ENCODE peak calls at places on chromosomes 2 and 18, in four cellular contexts. V, X, P and W are unnamed samples.
A peak's percentile ranks its signal among the peaks of the same experiment; 100 is the strongest.

GRCh38 chr2:106584304-106584954 is 97.3 kb downstream of the CD8B2 start:
- DNase-seq in V (no peak), X (no peak), P (peak; percentile 52), W (no peak)

GRCh38 chr2:208183937-208184336 is 5.9 kb downstream of the C2orf80 start:
- DNase-seq in V (no peak), X (no peak), P (no peak), W (no peak)

GRCh38 chr2:69798466-69798908 is 31.0 kb upstream of the GMCL1 start:
- DNase-seq in V (no peak), X (peak; percentile 51), P (no peak), W (no peak)

GRCh38 chr2:95274291-95275150 is at the start of gene PROM2:
- DNase-seq in V (no peak), X (no peak), P (peak; percentile 86), W (peak; percentile 5)

GRCh38 chr2:237980751-237981150 is 13.9 kb downstream of the UBE2F start:
- DNase-seq in V (peak; percentile 89), X (no peak), P (no peak), W (no peak)

GRCh38 chr18:43278401-43278800 is 1.1 kb upstream of the SYT4 start:
- DNase-seq in V (no peak), X (no peak), P (no peak), W (no peak)

GRCh38 chr2:43224131-43224570 is 2.3 kb downstream of the ZFP36L2 start:
- DNase-seq in V (no peak), X (peak; percentile 75), P (peak; percentile 86), W (peak; percentile 50)

GRCh38 chr18:66949419-66949818 is 345.5 kb upstream of the CDH19 start:
- DNase-seq in V (no peak), X (no peak), P (peak; percentile 42), W (no peak)

GRCh38 chr2:237201461-237202287 is 116.0 kb downstream of the COPS8 start:
- DNase-seq in V (no peak), X (peak; percentile 86), P (no peak), W (no peak)

GRCh38 chr2:131034122-131035051 is 58.9 kb downstream of the FAM168B start:
- DNase-seq in V (no peak), X (no peak), P (no peak), W (peak; percentile 46)

GRCh38 chr18:45666006-45666405 is 50.7 kb downstream of the SLC14A2 start:
- DNase-seq in V (no peak), X (no peak), P (no peak), W (no peak)

GRCh38 chr2:95265182-95265581 is 9.1 kb upstream of the PROM2 start:
- DNase-seq in V (no peak), X (no peak), P (peak; percentile 35), W (no peak)

DNA sequence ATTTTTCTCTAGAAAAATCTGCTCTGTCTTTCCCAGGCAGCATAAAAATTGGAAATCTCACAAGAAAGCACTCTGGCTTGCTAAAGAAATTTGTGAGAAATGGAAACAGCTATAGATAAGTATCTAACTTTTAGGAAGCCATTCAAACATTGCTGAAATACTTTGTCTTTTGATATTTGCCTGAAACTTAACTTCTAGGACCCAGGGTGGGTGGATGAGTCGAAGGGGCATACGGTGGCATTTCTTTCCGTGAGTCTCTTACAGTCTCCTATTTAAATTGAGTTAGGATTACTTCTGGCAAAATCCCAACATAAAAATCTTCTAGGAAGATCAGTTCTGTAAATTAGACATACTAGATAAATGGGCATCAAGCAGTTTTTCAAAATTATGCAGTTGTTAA is 523 bp upstream of the COL3A1 start:
- DNase-seq in V (no peak), X (peak; percentile 22), P (no peak), W (no peak)
- H3K4me3 ChIP-seq in V (no peak overlapping the region), X (peak overlapping the region; percentile 80), P (peak overlapping the region; percentile 51), W (no peak overlapping the region)

GRCh38 chr18:31497711-31498449 is at the start of gene DSG2:
- DNase-seq in V (peak; percentile 15), X (no peak), P (peak; percentile 93), W (peak; percentile 71)

GRCh38 chr18:31503011-31503410 is 5.0 kb downstream of the DSG2 start:
- DNase-seq in V (no peak), X (no peak), P (no peak), W (no peak)

GRCh38 chr18:31498450-31499156 is 626 bp downstream of the DSG2 start:
- DNase-seq in V (peak; percentile 8), X (no peak), P (no peak), W (no peak)

GRCh38 chr18:31499157-31499524 is 1.2 kb downstream of the DSG2 start:
- DNase-seq in V (no peak), X (no peak), P (no peak), W (no peak)

DNA sequence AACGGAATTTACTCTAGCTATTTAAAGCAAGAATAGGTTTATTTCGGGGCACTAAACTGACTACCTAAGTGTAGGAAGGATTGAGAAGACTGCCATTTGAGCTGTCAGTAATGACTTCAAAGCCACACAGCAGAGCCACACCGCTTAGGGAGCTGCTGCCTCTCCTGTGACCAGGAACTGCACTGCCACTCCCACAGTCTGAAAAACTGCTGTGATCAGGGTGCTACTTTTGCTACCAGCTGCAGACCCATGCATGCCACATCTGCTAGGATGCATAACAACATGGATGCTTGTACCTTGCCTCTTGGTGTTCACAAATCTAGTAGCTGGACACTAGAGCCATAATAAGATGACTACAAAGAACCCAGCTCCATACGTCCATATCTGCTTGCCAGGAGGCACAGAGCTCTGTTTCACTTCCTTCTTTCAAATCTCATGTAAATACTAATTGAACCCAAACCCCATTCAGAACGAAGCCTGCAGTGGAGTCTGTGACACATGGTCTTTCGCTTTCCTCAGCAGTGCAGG is 2.2 kb downstream of the DSG2 start:
- DNase-seq in V (no peak), X (no peak), P (no peak), W (no peak)
- H3K4me3 ChIP-seq in V (no peak overlapping the region), X (no peak overlapping the region), P (no peak overlapping the region), W (no peak overlapping the region)

DNA sequence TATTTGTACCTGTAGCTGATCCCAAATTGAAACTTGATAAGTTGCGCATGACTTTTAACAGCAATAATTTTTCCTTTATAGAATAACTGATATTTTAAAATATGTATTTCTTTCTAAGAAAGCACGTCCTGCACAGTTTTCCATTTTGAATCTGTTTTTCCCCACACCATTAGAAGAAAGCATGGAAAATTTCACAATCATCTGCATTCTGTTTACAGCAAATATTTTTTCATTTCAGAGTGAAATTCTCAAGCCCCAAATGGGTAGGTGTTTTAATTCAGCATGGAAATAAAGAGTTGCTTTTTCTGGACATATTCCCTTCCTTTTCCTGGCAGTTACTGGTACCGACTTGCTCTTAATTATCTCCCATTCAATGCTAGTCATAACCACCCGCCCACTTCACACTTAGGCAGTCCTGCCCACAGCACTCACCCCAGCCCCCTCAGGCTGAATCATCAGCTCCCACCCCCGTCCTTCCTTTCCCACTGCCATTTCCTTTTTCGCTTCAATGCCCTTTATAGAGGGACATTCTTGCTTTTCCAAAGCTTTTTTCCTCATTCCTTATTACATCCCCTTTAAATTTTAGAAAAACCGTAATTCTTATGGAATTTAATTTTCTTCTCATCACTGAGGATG is 89.2 kb upstream of the GLS start:
- DNase-seq in V (no peak), X (peak; percentile 71), P (no peak), W (no peak)
- H3K4me3 ChIP-seq in V (no peak overlapping the region), X (no peak overlapping the region), P (no peak overlapping the region), W (no peak overlapping the region)

DNA sequence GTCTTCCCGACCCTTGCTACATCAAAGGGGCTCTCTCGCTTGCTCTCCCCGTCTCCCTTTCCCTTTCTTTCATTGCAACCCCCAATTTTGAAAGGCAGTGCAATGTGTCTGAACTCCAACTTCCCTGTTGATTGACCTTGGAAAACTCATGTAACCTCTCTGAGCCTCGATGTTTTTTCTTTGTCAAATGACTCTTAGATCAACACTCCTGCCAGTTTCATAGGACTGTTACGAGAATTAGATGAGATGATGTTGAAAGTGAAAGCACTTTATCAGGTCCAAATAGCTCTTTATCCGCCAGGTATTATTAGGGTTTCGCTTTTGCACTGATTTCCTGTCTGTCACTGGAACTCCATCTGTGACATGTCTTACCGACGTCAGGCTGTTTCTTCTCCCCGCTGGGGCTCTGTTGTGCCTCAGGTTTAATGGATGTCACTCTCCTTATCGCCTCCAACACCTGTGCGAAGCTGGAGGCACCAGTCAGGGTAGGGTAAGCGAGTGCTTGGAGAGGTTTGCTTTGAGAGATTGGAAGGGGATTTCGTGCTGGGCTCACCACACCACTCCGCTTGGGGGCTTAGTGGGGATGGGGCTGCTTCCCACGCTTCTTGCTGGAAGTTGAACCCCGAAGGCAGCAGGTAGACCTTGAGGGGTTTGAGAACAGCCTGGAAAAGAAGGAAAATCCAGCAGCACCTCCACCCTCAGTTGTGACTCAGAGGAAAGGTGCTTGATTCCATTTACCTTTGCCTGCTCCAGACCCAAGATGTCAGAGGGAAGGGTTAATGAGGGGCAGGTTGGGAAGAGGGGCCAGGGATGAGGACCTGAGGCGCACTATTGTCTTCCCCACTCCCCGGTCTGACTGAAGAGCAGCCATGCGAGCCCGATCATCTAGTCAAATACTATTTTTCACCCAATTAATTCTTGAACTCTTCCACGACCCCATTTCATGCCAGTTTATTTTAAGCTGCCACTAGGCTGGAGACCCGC is 4.3 kb downstream of the GAD1 start:
- DNase-seq in V (peak; percentile 30), X (no peak), P (no peak), W (no peak)
- H3K4me3 ChIP-seq in V (peak overlapping the region; percentile 25), X (no peak overlapping the region), P (peak overlapping the region; percentile 29), W (no peak overlapping the region)

GRCh38 chr2:240582781-240583180 is 3.8 kb upstream of the CAPN10 start:
- DNase-seq in V (no peak), X (no peak), P (no peak), W (no peak)

GRCh38 chr2:240585681-240586197 is 795 bp upstream of the CAPN10 start:
- DNase-seq in V (no peak), X (no peak), P (peak; percentile 48), W (no peak)

GRCh38 chr2:240585101-240585500 is 1.4 kb upstream of the CAPN10 start:
- DNase-seq in V (no peak), X (no peak), P (peak; percentile 26), W (no peak)

GRCh38 chr2:240583774-240584173 is 2.8 kb upstream of the CAPN10 start:
- DNase-seq in V (no peak), X (no peak), P (no peak), W (no peak)

GRCh38 chr2:240584486-240585031 is 2.0 kb upstream of the CAPN10 start:
- DNase-seq in V (peak; percentile 96), X (peak; percentile 55), P (peak; percentile 46), W (peak; percentile 75)
- H3K4me3 ChIP-seq in V (peak overlapping the region; percentile 97), X (peak overlapping the region; percentile 98), P (no peak overlapping the region), W (peak overlapping the region; percentile 89)

DNA sequence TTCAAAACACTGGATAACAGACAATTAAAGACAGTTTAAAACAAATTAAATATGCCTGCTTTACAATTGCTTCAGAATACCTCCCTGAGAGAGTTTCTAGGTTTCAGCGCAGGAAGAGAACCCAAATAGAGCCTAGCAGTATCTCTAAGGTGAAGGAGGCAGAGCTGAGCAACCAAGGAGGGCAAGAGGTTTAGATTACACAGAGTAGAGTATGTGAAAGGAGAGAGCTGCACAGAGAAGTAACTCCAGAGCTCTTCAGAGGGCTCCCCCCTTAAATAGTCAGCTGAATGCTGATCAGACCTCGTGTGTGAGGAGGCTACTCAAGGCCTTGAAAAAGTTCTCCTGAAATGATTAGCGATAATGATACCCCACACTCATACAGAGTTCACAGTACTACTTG is 386.5 kb upstream of the TCF4 start:
- DNase-seq in V (no peak), X (no peak), P (no peak), W (no peak)
- H3K4me3 ChIP-seq in V (no peak overlapping the region), X (no peak overlapping the region), P (no peak overlapping the region), W (no peak overlapping the region)